ENCODE peak calls at places on chromosomes 5 and 9, in five cellular contexts. B, J, K, H and M are unnamed samples.

GRCh38 chr5:88438006-88438405 is 169.4 kb upstream of the TMEM161B start:
- DNase-seq in B (peak; percentile 63), K (no peak), H (no peak), J (no peak), M (no peak)

GRCh38 chr9:34479316-34479865 is 20.8 kb downstream of the DNAI1 start:
- DNase-seq in B (no peak), H (no peak), J (no peak), K (no peak), M (no peak)

GRCh38 chr5:67640011-67640410 is 443.4 kb upstream of the CD180 start:
- DNase-seq in K (peak; percentile 32), B (no peak), J (no peak), H (no peak), M (no peak)

GRCh38 chr5:72556351-72557146 is 49.3 kb upstream of the ZNF366 start:
- DNase-seq in J (peak; percentile 59), H (peak; percentile 83), K (peak; percentile 74), B (no peak), M (peak; percentile 79)

GRCh38 chr5:131324311-131324710 is 60.5 kb downstream of the CDC42SE2 start:
- DNase-seq in J (no peak), B (no peak), H (no peak), K (no peak), M (no peak)

GRCh38 chr9:108568093-108568492 is 287.7 kb downstream of the ACTL7B start:
- DNase-seq in K (no peak), B (no peak), H (no peak), J (no peak), M (no peak)

GRCh38 chr5:83265318-83265717 is 188.0 kb downstream of the XRCC4 start:
- DNase-seq in H (no peak), J (no peak), K (peak; percentile 65), B (peak; percentile 18), M (no peak)

GRCh38 chr5:172897691-172898512 is 61.3 kb upstream of the RPL26L1 start:
- DNase-seq in J (no peak), B (no peak), K (peak; percentile 82), H (no peak), M (no peak)

GRCh38 chr5:107704686-107705389 is 34.1 kb upstream of the EFNA5 start:
- DNase-seq in J (no peak), H (no peak), K (no peak), B (no peak), M (no peak)

GRCh38 chr9:12956261-12956660 is 181.4 kb downstream of the LURAP1L start:
- DNase-seq in J (no peak), B (no peak), K (no peak), H (no peak), M (no peak)

GRCh38 chr5:151811593-151812321 is 40.0 kb downstream of the G3BP1 start:
- DNase-seq in B (no peak), J (no peak), K (peak; percentile 81), H (no peak), M (no peak)

GRCh38 chr5:80884851-80885697 is 75.1 kb upstream of the RASGRF2 start:
- DNase-seq in H (no peak), J (no peak), B (no peak), K (no peak), M (no peak)

GRCh38 chr9:34628656-34629491 is at the start of gene ARID3C:
- DNase-seq in B (peak; percentile 49), H (no peak), K (no peak), J (no peak), M (peak; percentile 71)

GRCh38 chr5:104084896-104085295 is 522.3 kb upstream of the NUDT12 start:
- DNase-seq in K (no peak), B (no peak), H (no peak), J (no peak), M (no peak)

GRCh38 chr5:12959744-12960143 is 984.7 kb downstream of the DNAH5 start:
- DNase-seq in K (no peak), J (no peak), H (no peak), B (no peak), M (no peak)

GRCh38 chr5:141135718-141136266 is 786 bp downstream of the PCDHB5 start:
- DNase-seq in B (no peak), J (no peak), K (no peak), H (no peak), M (no peak)

GRCh38 chr9:124281934-124282351 is 24.2 kb downstream of the NEK6 start:
- DNase-seq in K (no peak), H (no peak), B (no peak), J (no peak), M (no peak)

GRCh38 chr5:89374818-89375521 is 492.0 kb upstream of the MEF2C start:
- DNase-seq in J (no peak), H (no peak), B (no peak), K (no peak), M (no peak)

GRCh38 chr5:72377920-72378635 is 57.9 kb downstream of the PTCD2 start:
- DNase-seq in H (no peak), J (no peak), K (peak; percentile 39), B (no peak), M (no peak)

GRCh38 chr9:77751341-77752091 is 103.4 kb upstream of the GNA14 start:
- DNase-seq in J (no peak), H (peak; percentile 47), B (peak; percentile 25), K (peak; percentile 81), M (peak; percentile 17)

GRCh38 chr5:90886381-90886780 is 327.8 kb downstream of the ADGRV1 start:
- DNase-seq in B (peak; percentile 79), K (no peak), H (no peak), J (no peak), M (no peak)

GRCh38 chr9:127250896-127251391 is 13.6 kb upstream of the GARNL3 start:
- DNase-seq in K (no peak), B (no peak), H (no peak), J (no peak), M (no peak)

GRCh38 chr9:136965771-136966484 is 11.4 kb upstream of the PTGDS start:
- DNase-seq in J (no peak), K (no peak), B (no peak), H (peak; percentile 58), M (no peak)

GRCh38 chr5:22611327-22611726 is 241.8 kb downstream of the CDH12 start:
- DNase-seq in K (no peak), B (no peak), J (no peak), H (no peak), M (no peak)

GRCh38 chr9:136944094-136944518 is 432 bp downstream of the FBXW5 start:
- DNase-seq in J (no peak), K (peak; percentile 61), H (no peak), B (peak; percentile 61), M (peak; percentile 88)

GRCh38 chr9:109064963-109065701 is 51.8 kb upstream of the CTNNAL1 start:
- DNase-seq in K (no peak), H (no peak), J (no peak), B (peak; percentile 79), M (no peak)

GRCh38 chr9:108643756-108644510 is 211.9 kb downstream of the ACTL7B start:
- DNase-seq in B (peak; percentile 39), J (no peak), K (peak; percentile 9), H (no peak), M (no peak)

GRCh38 chr9:121298689-121299112 is 30.7 kb downstream of the GSN start:
- DNase-seq in B (no peak), H (no peak), K (no peak), J (no peak), M (peak; percentile 48)

GRCh38 chr9:36748322-36748899 is 175.7 kb downstream of the MELK start:
- DNase-seq in K (peak; percentile 47), B (peak; percentile 68), J (peak; percentile 67), H (peak; percentile 38), M (peak; percentile 76)

GRCh38 chr5:149559712-149560111 is 8.5 kb upstream of the CSNK1A1 start:
- DNase-seq in K (peak; percentile 83), J (no peak), B (no peak), H (no peak), M (no peak)

GRCh38 chr5:96338624-96339023 is 94.4 kb downstream of the PCSK1 start:
- DNase-seq in K (peak; percentile 67), H (no peak), J (no peak), B (no peak), M (no peak)

DNA sequence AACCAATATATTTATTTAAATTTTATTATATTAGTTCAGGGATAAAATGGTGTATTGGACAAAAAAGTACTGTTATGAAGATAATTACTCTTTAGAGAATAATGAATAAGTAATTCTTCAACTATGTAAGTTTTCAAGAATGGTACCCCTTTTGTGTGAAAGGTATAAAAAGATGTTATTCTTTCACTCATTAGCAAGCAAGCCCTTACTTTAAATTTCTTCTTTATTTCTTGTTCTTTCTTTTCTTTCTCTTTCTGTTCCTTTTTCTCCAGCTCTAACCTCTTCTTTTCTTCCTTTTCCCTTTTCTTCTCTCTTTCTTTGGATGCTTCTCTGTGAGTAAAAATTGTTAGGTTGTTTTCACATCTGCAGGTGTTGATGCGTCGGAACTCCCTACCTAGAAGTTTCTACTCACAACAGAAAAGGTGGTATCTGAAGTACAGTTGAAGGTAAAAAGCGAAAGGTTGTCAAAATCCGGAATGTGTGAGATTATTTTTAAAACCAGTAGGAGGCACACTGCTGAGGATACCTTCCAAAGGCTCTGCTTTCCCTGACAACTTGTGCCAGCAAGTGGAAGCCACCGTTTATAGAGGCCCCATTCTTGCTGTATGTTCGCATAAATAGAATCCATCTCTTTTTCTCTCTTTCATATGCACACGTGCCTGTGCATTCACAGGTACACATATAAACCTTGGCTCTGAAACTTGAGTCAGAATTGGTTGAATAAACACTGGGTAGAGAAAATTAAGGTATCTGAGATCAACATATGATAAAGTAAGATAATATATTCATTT is 63.4 kb upstream of the RICTOR start:
- DNase-seq in B (no peak), K (no peak), J (no peak), H (no peak), M (no peak)
- TF ChIP-seq CTCF in B (no peak), K (peak; percentile 9), J (no peak), H (no peak), M (no peak)

GRCh38 chr9:104071589-104071988 is 22.5 kb upstream of the SMC2 start:
- DNase-seq in J (no peak), H (no peak), B (no peak), K (no peak), M (no peak)
- TF ChIP-seq CTCF in J (no peak), H (no peak), B (no peak), K (no peak), M (no peak)

DNA sequence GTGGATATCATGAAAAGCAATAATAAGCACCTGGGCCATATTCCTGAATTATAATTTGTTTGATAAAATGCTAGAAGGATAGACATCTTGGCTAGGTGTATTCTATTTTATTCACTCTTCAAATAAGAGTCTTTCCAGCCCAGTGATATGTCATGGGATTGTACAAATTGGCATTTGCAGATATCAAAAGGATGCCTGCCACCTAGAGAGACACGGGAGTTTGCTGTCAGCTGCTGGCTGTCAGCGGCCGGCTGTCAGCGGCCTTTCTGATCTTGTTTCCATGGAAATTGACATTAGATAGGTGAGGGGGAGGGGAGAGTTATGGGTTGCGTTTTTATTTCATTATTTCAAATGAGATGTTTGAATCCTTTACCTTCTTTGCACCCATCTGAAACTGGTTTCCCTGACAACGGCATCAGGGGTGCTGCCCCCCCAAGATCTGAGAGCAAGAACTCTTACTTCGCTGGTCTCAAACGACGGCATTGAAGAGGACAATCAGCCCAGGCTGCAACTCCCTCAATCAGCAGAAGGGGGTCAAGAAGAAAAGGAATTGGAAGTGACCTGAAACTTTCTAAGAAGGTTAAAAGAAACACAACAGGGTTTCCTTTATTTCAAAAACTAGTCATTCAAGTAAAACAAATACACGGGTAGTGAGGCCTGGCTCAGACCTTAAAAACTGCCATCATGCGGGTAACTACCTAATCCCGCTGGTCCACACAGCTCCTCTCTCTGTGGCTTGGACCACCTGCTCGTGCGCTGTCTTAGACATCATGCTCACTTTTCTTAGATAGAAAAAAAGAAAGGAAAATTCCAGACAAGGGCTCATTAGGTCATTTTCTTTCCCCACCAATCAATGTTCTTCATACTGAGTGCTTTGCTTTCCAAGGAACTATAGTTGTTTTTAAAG is 115.7 kb downstream of the TLE1 start:
- DNase-seq in B (no peak), J (no peak), K (no peak), H (no peak), M (no peak)
- TF ChIP-seq CTCF in B (no peak), J (no peak), K (no peak), H (no peak), M (no peak)

GRCh38 chr5:116272281-116272941 is 187.6 kb downstream of the COMMD10 start:
- DNase-seq in J (no peak), B (no peak), H (no peak), K (peak; percentile 88), M (no peak)
- TF ChIP-seq CTCF in J (no peak), B (no peak), H (no peak), K (peak; percentile 34), M (no peak)